ENCODE peak calls at places on chromosomes 2 and 18, in four cellular contexts. B is K562, Z is SK-N-SH, D is GM12878. N is an unnamed sample.

GRCh38 chr2:143489135-143489534 is 359.9 kb downstream of the ARHGAP15 start:
- DNase-seq in B (no peak), Z (no peak), D (no peak), N (no peak)

GRCh38 chr18:25832008-25832604 is 258.3 kb downstream of the SS18 start:
- DNase-seq in Z (peak; percentile 62), D (no peak), B (peak; percentile 55), N (peak; percentile 83)

GRCh38 chr2:184558713-184559464 is 39.4 kb upstream of the ZNF804A start:
- DNase-seq in B (no peak), Z (no peak), D (no peak), N (no peak)

GRCh38 chr2:34291076-34291475 is 692.0 kb upstream of the FAM98A start:
- DNase-seq in D (peak; percentile 35), B (no peak), Z (no peak), N (no peak)

GRCh38 chr2:30235008-30235655 is 3.8 kb downstream of the LBH start:
- DNase-seq in B (no peak), D (no peak), Z (no peak), N (no peak)

GRCh38 chr2:32990556-32990955 is 43.8 kb downstream of the LTBP1 start:
- DNase-seq in D (no peak), Z (no peak), B (no peak), N (no peak)

GRCh38 chr2:108194409-108195132 is 45.2 kb upstream of the SULT1C3 start:
- DNase-seq in Z (peak; percentile 17), D (no peak), B (no peak), N (no peak)

GRCh38 chr2:200578778-200579177 is 7.0 kb upstream of the AOX1 start:
- DNase-seq in B (no peak), Z (no peak), D (peak; percentile 5), N (no peak)

GRCh38 chr2:216283038-216283900 is 89.0 kb downstream of the MARCHF4 start:
- DNase-seq in Z (peak; percentile 29), D (no peak), B (peak; percentile 56), N (peak; percentile 95)

GRCh38 chr2:1088192-1088860 is 137.7 kb downstream of the SNTG2 start:
- DNase-seq in D (no peak), Z (no peak), B (no peak), N (no peak)

GRCh38 chr2:236618370-236618769 is 48.7 kb downstream of the ACKR3 start:
- DNase-seq in Z (no peak), B (no peak), D (no peak), N (no peak)

GRCh38 chr2:206345606-206346005 is 71.1 kb downstream of the ZDBF2 start:
- DNase-seq in B (no peak), Z (no peak), D (no peak), N (no peak)

GRCh38 chr2:23384551-23385349 is at the start of gene KLHL29:
- DNase-seq in Z (peak; percentile 99), D (no peak), B (peak; percentile 91), N (peak; percentile 75)

GRCh38 chr2:162768646-162769045 is 69.9 kb downstream of the KCNH7 start:
- DNase-seq in B (no peak), Z (no peak), D (no peak), N (no peak)

GRCh38 chr2:1748741-1749488 is 4.6 kb upstream of the PXDN start:
- DNase-seq in B (no peak), D (no peak), Z (no peak), N (peak; percentile 37)

GRCh38 chr2:209721497-209721896 is 50.1 kb upstream of the UNC80 start:
- DNase-seq in Z (no peak), D (no peak), B (no peak), N (no peak)

GRCh38 chr2:217338306-217338916 is 478.5 kb upstream of the TNP1 start:
- DNase-seq in Z (peak; percentile 10), D (no peak), B (no peak), N (no peak)

GRCh38 chr2:217336694-217337093 is 476.8 kb upstream of the TNP1 start:
- DNase-seq in Z (no peak), D (no peak), B (no peak), N (no peak)

GRCh38 chr2:217332392-217332791 is 472.5 kb upstream of the TNP1 start:
- DNase-seq in Z (no peak), B (no peak), D (no peak), N (no peak)

GRCh38 chr2:217332866-217333265 is 473.0 kb upstream of the TNP1 start:
- DNase-seq in B (no peak), D (no peak), Z (no peak), N (no peak)

DNA sequence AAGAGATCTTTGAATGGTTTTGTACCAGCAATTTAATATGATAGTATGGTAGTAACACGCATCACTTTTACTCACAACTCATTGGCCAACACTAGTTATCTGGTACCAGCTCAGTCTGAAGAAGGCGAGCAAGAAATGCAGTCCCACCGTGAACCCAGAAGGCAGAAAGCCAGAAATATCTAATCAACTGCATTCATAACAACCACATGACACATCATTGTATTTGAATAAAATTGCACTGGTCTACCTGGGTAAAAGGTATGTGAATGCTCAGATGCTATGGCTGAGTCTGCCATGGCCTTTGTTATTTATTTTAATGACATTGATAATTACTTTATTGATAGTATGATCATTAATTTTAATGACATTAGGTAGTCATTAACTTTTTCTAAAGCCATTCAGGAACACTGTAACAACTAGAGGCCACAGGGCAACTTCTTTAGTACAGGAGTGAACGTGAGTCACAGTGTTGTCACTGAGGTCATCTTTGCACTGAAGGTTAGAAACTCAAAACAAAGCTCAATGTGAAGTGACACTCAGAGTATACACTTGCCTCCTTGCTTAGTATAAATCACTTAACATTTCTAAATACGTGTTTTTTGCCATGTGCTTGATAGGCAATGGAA is 475.6 kb upstream of the TNP1 start:
- DNase-seq in D (no peak), Z (no peak), B (no peak), N (no peak)
- TF ChIP-seq MAX in D (no peak), Z (no peak), B (no peak), N (no peak)

GRCh38 chr2:188328419-188328818 is 36.7 kb downstream of the GULP1 start:
- DNase-seq in B (no peak), D (no peak), Z (no peak), N (no peak)

GRCh38 chr2:188327518-188328205 is 36.0 kb downstream of the GULP1 start:
- DNase-seq in B (no peak), Z (no peak), D (no peak), N (no peak)

GRCh38 chr2:188326290-188326668 is 34.6 kb downstream of the GULP1 start:
- DNase-seq in Z (no peak), B (no peak), D (no peak), N (no peak)

GRCh38 chr2:188324067-188324466 is 32.4 kb downstream of the GULP1 start:
- DNase-seq in D (no peak), B (no peak), Z (no peak), N (no peak)

DNA sequence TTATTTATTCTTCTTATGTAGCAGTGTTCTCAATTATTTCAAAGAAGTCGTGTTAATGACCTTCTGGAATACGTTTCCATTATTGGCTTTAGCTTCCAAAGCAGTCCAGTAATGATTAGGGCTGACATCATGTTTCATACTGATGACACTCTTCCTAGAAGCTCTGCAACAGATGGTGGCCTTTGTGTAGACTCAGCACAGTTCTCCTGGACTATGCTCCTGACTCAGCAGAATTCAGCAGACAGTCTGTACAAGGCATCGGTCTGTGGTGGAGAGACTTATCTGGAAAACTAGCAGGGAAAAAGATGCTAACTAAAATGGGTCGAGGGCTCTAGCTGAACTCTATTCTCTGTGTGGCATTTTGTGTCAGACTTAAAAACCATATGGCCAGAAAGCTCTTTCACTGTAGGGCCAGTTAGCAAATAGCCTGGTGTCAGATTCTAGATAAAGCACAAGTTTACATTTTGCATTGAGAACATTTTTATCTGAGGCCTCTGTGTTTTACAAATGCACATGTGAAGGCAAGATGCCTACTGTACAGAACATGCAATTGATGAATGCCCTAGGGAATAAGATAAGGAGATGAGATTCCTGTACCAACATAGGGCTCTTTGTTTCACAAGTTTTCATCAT is 35.1 kb downstream of the GULP1 start:
- DNase-seq in Z (peak; percentile 30), D (no peak), B (peak; percentile 56), N (no peak)
- TF ChIP-seq NRF1 in Z (no peak), D (no peak), B (no peak), N (no peak)

GRCh38 chr2:42142476-42143184 is 26.5 kb upstream of the EML4 start:
- DNase-seq in B (no peak), Z (no peak), D (no peak), N (no peak)

GRCh38 chr2:42150159-42150558 is 19.0 kb upstream of the EML4 start:
- DNase-seq in D (no peak), B (no peak), Z (no peak), N (no peak)

GRCh38 chr2:42141687-42142475 is 27.3 kb upstream of the EML4 start:
- DNase-seq in Z (peak; percentile 56), B (peak; percentile 75), D (no peak), N (no peak)

GRCh38 chr2:42147641-42148274 is 21.4 kb upstream of the EML4 start:
- DNase-seq in Z (peak; percentile 71), D (no peak), B (no peak), N (no peak)
- TF ChIP-seq MAX in Z (peak; percentile 22), D (no peak), B (no peak), N (no peak)

GRCh38 chr2:176085861-176086771 is 2.4 kb upstream of the EVX2 start:
- DNase-seq in D (no peak), Z (peak; percentile 78), B (peak; percentile 54), N (peak; percentile 73)
- TF ChIP-seq NRF1 in D (no peak), Z (no peak), B (no peak), N (no peak)